ENCODE peak calls at places on chromosome 20, in seven cellular contexts. One of them, this sample, is unnamed.

GRCh38 chr20:40945754-40946451 is 82.7 kb upstream of the TOP1 start:
- DNase-seq in heart left ventricle: no peak
- DNase-seq in A549: peak; percentile 59
- DNase-seq in Peyer's patch: peak; percentile 51
- DNase-seq in vagina: no peak
- DNase-seq in uterus: no peak
- DNase-seq in lower leg skin: no peak
- DNase-seq in this sample: peak; percentile 29

GRCh38 chr20:32483351-32484220 is 101.5 kb downstream of the NOL4L start:
- DNase-seq in heart left ventricle: peak; percentile 86
- DNase-seq in A549: peak; percentile 84
- DNase-seq in Peyer's patch: peak; percentile 83
- DNase-seq in vagina: no peak
- DNase-seq in uterus: no peak
- DNase-seq in lower leg skin: peak; percentile 91
- DNase-seq in this sample: peak; percentile 81

GRCh38 chr20:45347297-45347935 is 808 bp downstream of the SDC4 start:
- DNase-seq in heart left ventricle: no peak
- DNase-seq in A549: no peak
- DNase-seq in Peyer's patch: no peak
- DNase-seq in vagina: no peak
- DNase-seq in uterus: no peak
- DNase-seq in lower leg skin: no peak
- DNase-seq in this sample: no peak

GRCh38 chr20:11394145-11394833 is 523.4 kb upstream of the BTBD3 start:
- DNase-seq in heart left ventricle: no peak
- DNase-seq in A549: no peak
- DNase-seq in Peyer's patch: no peak
- DNase-seq in vagina: no peak
- DNase-seq in uterus: no peak
- DNase-seq in lower leg skin: no peak
- DNase-seq in this sample: no peak

GRCh38 chr20:14360386-14360785 is 23.0 kb upstream of the FLRT3 start:
- DNase-seq in heart left ventricle: no peak
- DNase-seq in A549: no peak
- DNase-seq in Peyer's patch: no peak
- DNase-seq in vagina: no peak
- DNase-seq in uterus: no peak
- DNase-seq in lower leg skin: no peak
- DNase-seq in this sample: no peak

GRCh38 chr20:41308290-41308691 is 9.2 kb downstream of the ZHX3 start:
- DNase-seq in heart left ventricle: no peak
- DNase-seq in A549: no peak
- DNase-seq in Peyer's patch: no peak
- DNase-seq in vagina: no peak
- DNase-seq in uterus: no peak
- DNase-seq in lower leg skin: no peak
- DNase-seq in this sample: no peak

GRCh38 chr20:48156951-48157700 is 371.8 kb upstream of the SULF2 start:
- DNase-seq in heart left ventricle: no peak
- DNase-seq in A549: no peak
- DNase-seq in Peyer's patch: no peak
- DNase-seq in vagina: no peak
- DNase-seq in uterus: no peak
- DNase-seq in lower leg skin: no peak
- DNase-seq in this sample: no peak

GRCh38 chr20:40997116-40997515 is 31.5 kb upstream of the TOP1 start:
- DNase-seq in heart left ventricle: no peak
- DNase-seq in A549: no peak
- DNase-seq in Peyer's patch: no peak
- DNase-seq in vagina: peak; percentile 25
- DNase-seq in uterus: no peak
- DNase-seq in lower leg skin: no peak
- DNase-seq in this sample: no peak

GRCh38 chr20:47319517-47320252 is 36.8 kb downstream of the ZMYND8 start:
- DNase-seq in heart left ventricle: no peak
- DNase-seq in A549: no peak
- DNase-seq in Peyer's patch: peak; percentile 60
- DNase-seq in vagina: no peak
- DNase-seq in uterus: peak; percentile 69
- DNase-seq in lower leg skin: peak; percentile 91
- DNase-seq in this sample: no peak

GRCh38 chr20:38270869-38271608 is 10.5 kb upstream of the KIAA1755 start:
- DNase-seq in heart left ventricle: peak; percentile 82
- DNase-seq in A549: peak; percentile 32
- DNase-seq in Peyer's patch: peak; percentile 41
- DNase-seq in vagina: no peak
- DNase-seq in uterus: peak; percentile 50
- DNase-seq in lower leg skin: peak; percentile 81
- DNase-seq in this sample: peak; percentile 91

GRCh38 chr20:7496394-7497111 is 443.7 kb downstream of the HAO1 start:
- DNase-seq in heart left ventricle: no peak
- DNase-seq in A549: no peak
- DNase-seq in Peyer's patch: no peak
- DNase-seq in vagina: no peak
- DNase-seq in uterus: no peak
- DNase-seq in lower leg skin: no peak
- DNase-seq in this sample: no peak

GRCh38 chr20:33084722-33085121 is 5.3 kb downstream of the BPIFB4 start:
- DNase-seq in heart left ventricle: no peak
- DNase-seq in A549: no peak
- DNase-seq in Peyer's patch: no peak
- DNase-seq in vagina: no peak
- DNase-seq in uterus: no peak
- DNase-seq in lower leg skin: no peak
- DNase-seq in this sample: no peak

GRCh38 chr20:57427239-57428127 is 36.3 kb downstream of the RBM38 start:
- DNase-seq in heart left ventricle: peak; percentile 40
- DNase-seq in A549: no peak
- DNase-seq in Peyer's patch: no peak
- DNase-seq in vagina: no peak
- DNase-seq in uterus: no peak
- DNase-seq in lower leg skin: no peak
- DNase-seq in this sample: no peak

GRCh38 chr20:10319855-10320254 is 101.2 kb downstream of the SNAP25 start:
- DNase-seq in heart left ventricle: no peak
- DNase-seq in A549: no peak
- DNase-seq in Peyer's patch: no peak
- DNase-seq in vagina: no peak
- DNase-seq in uterus: no peak
- DNase-seq in lower leg skin: no peak
- DNase-seq in this sample: no peak

GRCh38 chr20:564195-564594 is 20.6 kb upstream of the CSNK2A1 start:
- DNase-seq in heart left ventricle: no peak
- DNase-seq in A549: no peak
- DNase-seq in Peyer's patch: peak; percentile 18
- DNase-seq in vagina: no peak
- DNase-seq in uterus: no peak
- DNase-seq in lower leg skin: no peak
- DNase-seq in this sample: no peak

GRCh38 chr20:54139188-54139587 is 34.6 kb downstream of the CYP24A1 start:
- DNase-seq in heart left ventricle: no peak
- DNase-seq in A549: no peak
- DNase-seq in Peyer's patch: no peak
- DNase-seq in vagina: no peak
- DNase-seq in uterus: no peak
- DNase-seq in lower leg skin: no peak
- DNase-seq in this sample: no peak

GRCh38 chr20:48614593-48615274 is 213.1 kb downstream of the PREX1 start:
- DNase-seq in heart left ventricle: no peak
- DNase-seq in A549: no peak
- DNase-seq in Peyer's patch: peak; percentile 26
- DNase-seq in vagina: no peak
- DNase-seq in uterus: no peak
- DNase-seq in lower leg skin: no peak
- DNase-seq in this sample: no peak

GRCh38 chr20:48919882-48920526 is 1.5 kb upstream of the ARFGEF2 start:
- DNase-seq in heart left ventricle: no peak
- DNase-seq in A549: no peak
- DNase-seq in Peyer's patch: peak; percentile 61
- DNase-seq in vagina: no peak
- DNase-seq in uterus: no peak
- DNase-seq in lower leg skin: no peak
- DNase-seq in this sample: no peak

GRCh38 chr20:19291024-19291817 is 78.8 kb downstream of the SLC24A3 start:
- DNase-seq in heart left ventricle: no peak
- DNase-seq in A549: no peak
- DNase-seq in Peyer's patch: no peak
- DNase-seq in vagina: no peak
- DNase-seq in uterus: no peak
- DNase-seq in lower leg skin: no peak
- DNase-seq in this sample: no peak

GRCh38 chr20:59520814-59521213 is 83.5 kb upstream of the PHACTR3 start:
- DNase-seq in heart left ventricle: no peak
- DNase-seq in A549: no peak
- DNase-seq in Peyer's patch: no peak
- DNase-seq in vagina: no peak
- DNase-seq in uterus: no peak
- DNase-seq in lower leg skin: no peak
- DNase-seq in this sample: no peak

GRCh38 chr20:24730750-24731149 is 218.3 kb upstream of the CST7 start:
- DNase-seq in heart left ventricle: no peak
- DNase-seq in A549: no peak
- DNase-seq in Peyer's patch: no peak
- DNase-seq in vagina: no peak
- DNase-seq in uterus: no peak
- DNase-seq in lower leg skin: peak; percentile 63
- DNase-seq in this sample: no peak

GRCh38 chr20:29878281-29878741 is 1379.2 kb upstream of the DEFB115 start:
- DNase-seq in heart left ventricle: peak; percentile 62
- DNase-seq in A549: peak; percentile 69
- DNase-seq in Peyer's patch: peak; percentile 48
- DNase-seq in vagina: peak; percentile 98
- DNase-seq in uterus: no peak
- DNase-seq in lower leg skin: peak; percentile 88
- DNase-seq in this sample: peak; percentile 20

GRCh38 chr20:43748274-43748673 is 21.5 kb upstream of the GTSF1L start:
- DNase-seq in heart left ventricle: no peak
- DNase-seq in A549: no peak
- DNase-seq in Peyer's patch: no peak
- DNase-seq in vagina: no peak
- DNase-seq in uterus: no peak
- DNase-seq in lower leg skin: no peak
- DNase-seq in this sample: no peak

GRCh38 chr20:25281541-25281991 is 33.7 kb downstream of the PYGB start:
- DNase-seq in heart left ventricle: peak; percentile 62
- DNase-seq in A549: no peak
- DNase-seq in Peyer's patch: peak; percentile 91
- DNase-seq in vagina: no peak
- DNase-seq in uterus: peak; percentile 10
- DNase-seq in lower leg skin: peak; percentile 85
- DNase-seq in this sample: no peak

GRCh38 chr20:64036346-64037198 is 590 bp downstream of the C20orf204 start:
- DNase-seq in heart left ventricle: no peak
- DNase-seq in A549: no peak
- DNase-seq in Peyer's patch: no peak
- DNase-seq in vagina: no peak
- DNase-seq in uterus: no peak
- DNase-seq in lower leg skin: no peak
- DNase-seq in this sample: no peak
- TF ChIP-seq POLR2A in heart left ventricle: no peak
- TF ChIP-seq POLR2A in A549: no peak
- TF ChIP-seq POLR2A in Peyer's patch: no peak
- TF ChIP-seq POLR2A in vagina: no peak
- TF ChIP-seq POLR2A in uterus: no peak
- TF ChIP-seq POLR2A in lower leg skin: no peak
- TF ChIP-seq POLR2A in this sample: no peak

DNA sequence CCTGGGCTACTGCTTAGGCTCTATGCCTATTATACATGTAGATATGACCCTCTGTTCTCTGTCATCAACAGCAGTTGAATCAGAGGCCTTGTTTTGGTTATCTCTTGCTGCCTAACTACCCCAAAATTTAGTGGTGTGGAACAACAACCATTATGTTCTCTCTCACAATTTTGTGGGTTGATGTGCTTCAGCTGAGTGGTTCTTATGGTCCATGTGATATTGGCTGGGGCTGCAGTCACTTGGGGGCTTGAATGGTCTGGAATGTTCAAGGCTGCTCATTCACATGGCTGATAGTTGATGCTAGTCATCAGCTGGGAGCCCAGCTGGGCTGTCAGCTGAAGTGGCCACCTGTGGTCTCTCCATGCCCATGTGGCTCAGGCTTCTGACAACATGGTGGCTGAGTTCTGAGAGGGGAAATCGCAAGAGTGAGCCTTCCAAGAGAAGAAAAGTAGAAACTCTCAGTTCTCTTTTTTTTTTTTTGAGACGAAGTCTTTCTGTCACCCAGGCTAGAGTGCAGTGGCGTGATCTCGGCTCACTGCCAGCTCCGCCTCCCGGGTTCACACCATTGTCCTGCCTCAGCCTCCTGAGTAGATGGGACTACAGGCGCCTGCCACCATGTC is 47.8 kb downstream of the SHLD1 start:
- DNase-seq in heart left ventricle: no peak
- DNase-seq in A549: no peak
- DNase-seq in Peyer's patch: peak; percentile 74
- DNase-seq in vagina: no peak
- DNase-seq in uterus: no peak
- DNase-seq in lower leg skin: peak; percentile 63
- DNase-seq in this sample: no peak
- TF ChIP-seq POLR2A in heart left ventricle: no peak
- TF ChIP-seq POLR2A in A549: no peak
- TF ChIP-seq POLR2A in Peyer's patch: no peak
- TF ChIP-seq POLR2A in vagina: no peak
- TF ChIP-seq POLR2A in uterus: no peak
- TF ChIP-seq POLR2A in lower leg skin: no peak
- TF ChIP-seq POLR2A in this sample: no peak

DNA sequence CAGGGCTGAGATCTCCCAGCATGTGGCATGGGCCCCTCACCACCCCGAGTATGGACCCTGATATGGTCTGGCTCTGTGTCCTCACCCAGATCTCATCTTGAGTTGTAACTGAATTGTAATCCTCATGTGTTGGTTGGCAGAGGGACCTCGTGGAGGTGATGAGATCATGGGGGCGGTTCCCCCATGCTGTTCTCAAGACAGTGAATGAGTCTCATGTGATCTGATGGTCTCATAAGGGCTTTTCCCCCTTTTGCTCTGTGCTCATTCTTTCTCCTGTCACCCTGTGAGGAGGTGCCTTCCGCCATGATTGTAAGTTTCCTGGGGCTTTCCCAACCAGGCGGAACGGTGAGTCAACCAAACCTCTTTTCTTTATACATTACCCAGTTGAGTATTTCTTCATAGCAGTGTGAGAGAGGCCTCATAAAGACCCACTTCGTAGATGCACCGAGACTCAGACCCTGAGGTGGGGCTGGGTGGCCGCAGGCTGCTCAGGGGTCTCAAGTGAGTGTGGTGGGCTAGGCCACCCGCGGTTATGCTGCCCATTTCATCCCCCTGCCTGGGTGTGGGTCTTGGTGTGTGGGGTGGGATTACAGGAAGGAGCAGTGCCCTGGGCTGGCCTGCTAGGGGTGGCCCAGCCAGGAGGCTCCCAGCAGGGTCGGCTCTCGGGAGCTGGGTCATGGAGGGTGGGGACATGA is 26.2 kb upstream of the GATA5 start:
- DNase-seq in heart left ventricle: no peak
- DNase-seq in A549: peak; percentile 46
- DNase-seq in Peyer's patch: no peak
- DNase-seq in vagina: no peak
- DNase-seq in uterus: no peak
- DNase-seq in lower leg skin: no peak
- DNase-seq in this sample: peak; percentile 62
- TF ChIP-seq POLR2A in heart left ventricle: no peak
- TF ChIP-seq POLR2A in A549: no peak
- TF ChIP-seq POLR2A in Peyer's patch: no peak
- TF ChIP-seq POLR2A in vagina: no peak
- TF ChIP-seq POLR2A in uterus: no peak
- TF ChIP-seq POLR2A in lower leg skin: no peak
- TF ChIP-seq POLR2A in this sample: no peak

GRCh38 chr20:23132930-23133559 is 46.9 kb upstream of the CD93 start:
- DNase-seq in heart left ventricle: no peak
- DNase-seq in A549: no peak
- DNase-seq in Peyer's patch: no peak
- DNase-seq in vagina: no peak
- DNase-seq in uterus: peak; percentile 49
- DNase-seq in lower leg skin: no peak
- DNase-seq in this sample: no peak
- TF ChIP-seq POLR2A in heart left ventricle: no peak
- TF ChIP-seq POLR2A in A549: no peak
- TF ChIP-seq POLR2A in Peyer's patch: no peak
- TF ChIP-seq POLR2A in vagina: no peak
- TF ChIP-seq POLR2A in uterus: no peak
- TF ChIP-seq POLR2A in lower leg skin: no peak
- TF ChIP-seq POLR2A in this sample: no peak

This sample was measured in H54.